ENCODE peak calls at places on chromosomes 6 and 20, in five cellular contexts. One of them, this sample, is unnamed.

GRCh38 chr20:43662943-43663655 is 3.8 kb upstream of the MYBL2 start:
- DNase-seq in activated CD8-positive, alpha-beta memory T cell treated with anti-CD3 and anti-CD28 coated beads, Interleukin-2, amount 50 U/mL, for 4 hours: no peak
- DNase-seq in cardiac fibroblast: peak
- DNase-seq in endothelial cell of umbilical vein: no peak
- DNase-seq in stimulated activated CD8-positive, alpha-beta memory T cell treated with anti-CD3 and anti-CD28 coated beads, Interleukin-15, amount 100 ng/mL, for 24 hours: no peak
- DNase-seq in this sample: no peak

GRCh38 chr6:28695671-28696537 is 170.2 kb downstream of the GPX5 start:
- DNase-seq in endothelial cell of umbilical vein: no peak
- DNase-seq in activated CD8-positive, alpha-beta memory T cell treated with anti-CD3 and anti-CD28 coated beads, Interleukin-2, amount 50 U/mL, for 4 hours: no peak
- DNase-seq in stimulated activated CD8-positive, alpha-beta memory T cell treated with anti-CD3 and anti-CD28 coated beads, Interleukin-15, amount 100 ng/mL, for 24 hours: no peak
- DNase-seq in cardiac fibroblast: peak
- DNase-seq in this sample: no peak

GRCh38 chr20:23409800-23410199 is 11.5 kb downstream of the NAPB start:
- DNase-seq in endothelial cell of umbilical vein: no peak
- DNase-seq in cardiac fibroblast: no peak
- DNase-seq in stimulated activated CD8-positive, alpha-beta memory T cell treated with anti-CD3 and anti-CD28 coated beads, Interleukin-15, amount 100 ng/mL, for 24 hours: no peak
- DNase-seq in activated CD8-positive, alpha-beta memory T cell treated with anti-CD3 and anti-CD28 coated beads, Interleukin-2, amount 50 U/mL, for 4 hours: no peak
- DNase-seq in this sample: no peak

GRCh38 chr6:159753081-159753872 is 8.6 kb upstream of the ACAT2 start:
- DNase-seq in stimulated activated CD8-positive, alpha-beta memory T cell treated with anti-CD3 and anti-CD28 coated beads, Interleukin-15, amount 100 ng/mL, for 24 hours: no peak
- DNase-seq in endothelial cell of umbilical vein: no peak
- DNase-seq in activated CD8-positive, alpha-beta memory T cell treated with anti-CD3 and anti-CD28 coated beads, Interleukin-2, amount 50 U/mL, for 4 hours: no peak
- DNase-seq in cardiac fibroblast: no peak
- DNase-seq in this sample: no peak

GRCh38 chr20:32648761-32649615 is 24.8 kb downstream of the C20orf203 start:
- DNase-seq in activated CD8-positive, alpha-beta memory T cell treated with anti-CD3 and anti-CD28 coated beads, Interleukin-2, amount 50 U/mL, for 4 hours: no peak
- DNase-seq in cardiac fibroblast: peak
- DNase-seq in endothelial cell of umbilical vein: no peak
- DNase-seq in stimulated activated CD8-positive, alpha-beta memory T cell treated with anti-CD3 and anti-CD28 coated beads, Interleukin-15, amount 100 ng/mL, for 24 hours: no peak
- DNase-seq in this sample: no peak

GRCh38 chr20:47727170-47727880 is 58.0 kb downstream of the SULF2 start:
- DNase-seq in stimulated activated CD8-positive, alpha-beta memory T cell treated with anti-CD3 and anti-CD28 coated beads, Interleukin-15, amount 100 ng/mL, for 24 hours: no peak
- DNase-seq in cardiac fibroblast: no peak
- DNase-seq in activated CD8-positive, alpha-beta memory T cell treated with anti-CD3 and anti-CD28 coated beads, Interleukin-2, amount 50 U/mL, for 4 hours: peak
- DNase-seq in endothelial cell of umbilical vein: no peak
- DNase-seq in this sample: peak

GRCh38 chr6:140811642-140812041 is 1321.1 kb upstream of the GJE1 start:
- DNase-seq in activated CD8-positive, alpha-beta memory T cell treated with anti-CD3 and anti-CD28 coated beads, Interleukin-2, amount 50 U/mL, for 4 hours: no peak
- DNase-seq in cardiac fibroblast: no peak
- DNase-seq in endothelial cell of umbilical vein: no peak
- DNase-seq in stimulated activated CD8-positive, alpha-beta memory T cell treated with anti-CD3 and anti-CD28 coated beads, Interleukin-15, amount 100 ng/mL, for 24 hours: no peak
- DNase-seq in this sample: no peak

GRCh38 chr6:101110814-101111213 is 229.7 kb upstream of the ASCC3 start:
- DNase-seq in activated CD8-positive, alpha-beta memory T cell treated with anti-CD3 and anti-CD28 coated beads, Interleukin-2, amount 50 U/mL, for 4 hours: no peak
- DNase-seq in endothelial cell of umbilical vein: no peak
- DNase-seq in cardiac fibroblast: peak
- DNase-seq in stimulated activated CD8-positive, alpha-beta memory T cell treated with anti-CD3 and anti-CD28 coated beads, Interleukin-15, amount 100 ng/mL, for 24 hours: no peak
- DNase-seq in this sample: no peak

GRCh38 chr6:117504478-117505144 is 22.1 kb downstream of the DCBLD1 start:
- DNase-seq in cardiac fibroblast: no peak
- DNase-seq in stimulated activated CD8-positive, alpha-beta memory T cell treated with anti-CD3 and anti-CD28 coated beads, Interleukin-15, amount 100 ng/mL, for 24 hours: no peak
- DNase-seq in activated CD8-positive, alpha-beta memory T cell treated with anti-CD3 and anti-CD28 coated beads, Interleukin-2, amount 50 U/mL, for 4 hours: no peak
- DNase-seq in endothelial cell of umbilical vein: no peak
- DNase-seq in this sample: no peak

GRCh38 chr6:131250121-131250520 is 114.9 kb downstream of the AKAP7 start:
- DNase-seq in activated CD8-positive, alpha-beta memory T cell treated with anti-CD3 and anti-CD28 coated beads, Interleukin-2, amount 50 U/mL, for 4 hours: no peak
- DNase-seq in endothelial cell of umbilical vein: peak
- DNase-seq in stimulated activated CD8-positive, alpha-beta memory T cell treated with anti-CD3 and anti-CD28 coated beads, Interleukin-15, amount 100 ng/mL, for 24 hours: no peak
- DNase-seq in cardiac fibroblast: peak
- DNase-seq in this sample: no peak

GRCh38 chr6:14910692-14911547 is 334.9 kb upstream of the JARID2 start:
- DNase-seq in activated CD8-positive, alpha-beta memory T cell treated with anti-CD3 and anti-CD28 coated beads, Interleukin-2, amount 50 U/mL, for 4 hours: no peak
- DNase-seq in endothelial cell of umbilical vein: no peak
- DNase-seq in cardiac fibroblast: peak
- DNase-seq in stimulated activated CD8-positive, alpha-beta memory T cell treated with anti-CD3 and anti-CD28 coated beads, Interleukin-15, amount 100 ng/mL, for 24 hours: no peak
- DNase-seq in this sample: no peak

GRCh38 chr6:76803038-76803580 is 660.2 kb downstream of the HTR1B start:
- DNase-seq in activated CD8-positive, alpha-beta memory T cell treated with anti-CD3 and anti-CD28 coated beads, Interleukin-2, amount 50 U/mL, for 4 hours: no peak
- DNase-seq in cardiac fibroblast: no peak
- DNase-seq in stimulated activated CD8-positive, alpha-beta memory T cell treated with anti-CD3 and anti-CD28 coated beads, Interleukin-15, amount 100 ng/mL, for 24 hours: no peak
- DNase-seq in endothelial cell of umbilical vein: no peak
- DNase-seq in this sample: no peak

GRCh38 chr20:19090332-19090731 is 122.1 kb upstream of the SLC24A3 start:
- DNase-seq in cardiac fibroblast: no peak
- DNase-seq in activated CD8-positive, alpha-beta memory T cell treated with anti-CD3 and anti-CD28 coated beads, Interleukin-2, amount 50 U/mL, for 4 hours: no peak
- DNase-seq in stimulated activated CD8-positive, alpha-beta memory T cell treated with anti-CD3 and anti-CD28 coated beads, Interleukin-15, amount 100 ng/mL, for 24 hours: no peak
- DNase-seq in endothelial cell of umbilical vein: no peak
- DNase-seq in this sample: no peak

GRCh38 chr20:35791823-35792222 is 20.0 kb downstream of the PHF20 start:
- DNase-seq in cardiac fibroblast: peak
- DNase-seq in activated CD8-positive, alpha-beta memory T cell treated with anti-CD3 and anti-CD28 coated beads, Interleukin-2, amount 50 U/mL, for 4 hours: no peak
- DNase-seq in stimulated activated CD8-positive, alpha-beta memory T cell treated with anti-CD3 and anti-CD28 coated beads, Interleukin-15, amount 100 ng/mL, for 24 hours: no peak
- DNase-seq in endothelial cell of umbilical vein: no peak
- DNase-seq in this sample: no peak

GRCh38 chr6:79042088-79042798 is 35.8 kb downstream of the PHIP start:
- DNase-seq in activated CD8-positive, alpha-beta memory T cell treated with anti-CD3 and anti-CD28 coated beads, Interleukin-2, amount 50 U/mL, for 4 hours: no peak
- DNase-seq in endothelial cell of umbilical vein: no peak
- DNase-seq in cardiac fibroblast: no peak
- DNase-seq in stimulated activated CD8-positive, alpha-beta memory T cell treated with anti-CD3 and anti-CD28 coated beads, Interleukin-15, amount 100 ng/mL, for 24 hours: no peak
- DNase-seq in this sample: no peak

GRCh38 chr6:47400581-47400980 is 77.0 kb upstream of the CD2AP start:
- DNase-seq in endothelial cell of umbilical vein: no peak
- DNase-seq in stimulated activated CD8-positive, alpha-beta memory T cell treated with anti-CD3 and anti-CD28 coated beads, Interleukin-15, amount 100 ng/mL, for 24 hours: no peak
- DNase-seq in cardiac fibroblast: no peak
- DNase-seq in activated CD8-positive, alpha-beta memory T cell treated with anti-CD3 and anti-CD28 coated beads, Interleukin-2, amount 50 U/mL, for 4 hours: no peak
- DNase-seq in this sample: no peak

GRCh38 chr6:117483645-117484016 is 1.2 kb downstream of the DCBLD1 start:
- DNase-seq in cardiac fibroblast: no peak
- DNase-seq in activated CD8-positive, alpha-beta memory T cell treated with anti-CD3 and anti-CD28 coated beads, Interleukin-2, amount 50 U/mL, for 4 hours: no peak
- DNase-seq in endothelial cell of umbilical vein: no peak
- DNase-seq in stimulated activated CD8-positive, alpha-beta memory T cell treated with anti-CD3 and anti-CD28 coated beads, Interleukin-15, amount 100 ng/mL, for 24 hours: no peak
- DNase-seq in this sample: no peak

GRCh38 chr6:36997811-36998722 is 7.4 kb upstream of the FGD2 start:
- DNase-seq in activated CD8-positive, alpha-beta memory T cell treated with anti-CD3 and anti-CD28 coated beads, Interleukin-2, amount 50 U/mL, for 4 hours: no peak
- DNase-seq in endothelial cell of umbilical vein: no peak
- DNase-seq in stimulated activated CD8-positive, alpha-beta memory T cell treated with anti-CD3 and anti-CD28 coated beads, Interleukin-15, amount 100 ng/mL, for 24 hours: no peak
- DNase-seq in cardiac fibroblast: no peak
- DNase-seq in this sample: no peak

GRCh38 chr6:33840064-33840926 is 36.5 kb upstream of the MLN start:
- DNase-seq in cardiac fibroblast: peak
- DNase-seq in stimulated activated CD8-positive, alpha-beta memory T cell treated with anti-CD3 and anti-CD28 coated beads, Interleukin-15, amount 100 ng/mL, for 24 hours: no peak
- DNase-seq in endothelial cell of umbilical vein: peak
- DNase-seq in activated CD8-positive, alpha-beta memory T cell treated with anti-CD3 and anti-CD28 coated beads, Interleukin-2, amount 50 U/mL, for 4 hours: no peak
- DNase-seq in this sample: peak

GRCh38 chr6:100726741-100727140 is 154.4 kb downstream of the ASCC3 start:
- DNase-seq in stimulated activated CD8-positive, alpha-beta memory T cell treated with anti-CD3 and anti-CD28 coated beads, Interleukin-15, amount 100 ng/mL, for 24 hours: no peak
- DNase-seq in activated CD8-positive, alpha-beta memory T cell treated with anti-CD3 and anti-CD28 coated beads, Interleukin-2, amount 50 U/mL, for 4 hours: no peak
- DNase-seq in endothelial cell of umbilical vein: no peak
- DNase-seq in cardiac fibroblast: peak
- DNase-seq in this sample: no peak

GRCh38 chr6:33595001-33595846 is 15.1 kb upstream of the BAK1 start:
- DNase-seq in activated CD8-positive, alpha-beta memory T cell treated with anti-CD3 and anti-CD28 coated beads, Interleukin-2, amount 50 U/mL, for 4 hours: no peak
- DNase-seq in cardiac fibroblast: peak
- DNase-seq in stimulated activated CD8-positive, alpha-beta memory T cell treated with anti-CD3 and anti-CD28 coated beads, Interleukin-15, amount 100 ng/mL, for 24 hours: no peak
- DNase-seq in endothelial cell of umbilical vein: no peak
- DNase-seq in this sample: no peak

GRCh38 chr6:32666420-32667300 is at the start of gene HLA-DQB1:
- DNase-seq in stimulated activated CD8-positive, alpha-beta memory T cell treated with anti-CD3 and anti-CD28 coated beads, Interleukin-15, amount 100 ng/mL, for 24 hours: no peak
- DNase-seq in cardiac fibroblast: peak
- DNase-seq in endothelial cell of umbilical vein: peak
- DNase-seq in activated CD8-positive, alpha-beta memory T cell treated with anti-CD3 and anti-CD28 coated beads, Interleukin-2, amount 50 U/mL, for 4 hours: peak
- DNase-seq in this sample: no peak

GRCh38 chr6:138107752-138108592 is 753 bp upstream of the PERP start:
- DNase-seq in stimulated activated CD8-positive, alpha-beta memory T cell treated with anti-CD3 and anti-CD28 coated beads, Interleukin-15, amount 100 ng/mL, for 24 hours: no peak
- DNase-seq in cardiac fibroblast: no peak
- DNase-seq in activated CD8-positive, alpha-beta memory T cell treated with anti-CD3 and anti-CD28 coated beads, Interleukin-2, amount 50 U/mL, for 4 hours: peak
- DNase-seq in endothelial cell of umbilical vein: no peak
- DNase-seq in this sample: no peak

GRCh38 chr6:2950713-2951112 is 20.7 kb downstream of the SERPINB6 start:
- DNase-seq in cardiac fibroblast: no peak
- DNase-seq in stimulated activated CD8-positive, alpha-beta memory T cell treated with anti-CD3 and anti-CD28 coated beads, Interleukin-15, amount 100 ng/mL, for 24 hours: no peak
- DNase-seq in activated CD8-positive, alpha-beta memory T cell treated with anti-CD3 and anti-CD28 coated beads, Interleukin-2, amount 50 U/mL, for 4 hours: no peak
- DNase-seq in endothelial cell of umbilical vein: no peak
- DNase-seq in this sample: no peak

GRCh38 chr20:22698443-22698842 is 114.1 kb upstream of the FOXA2 start:
- DNase-seq in activated CD8-positive, alpha-beta memory T cell treated with anti-CD3 and anti-CD28 coated beads, Interleukin-2, amount 50 U/mL, for 4 hours: no peak
- DNase-seq in stimulated activated CD8-positive, alpha-beta memory T cell treated with anti-CD3 and anti-CD28 coated beads, Interleukin-15, amount 100 ng/mL, for 24 hours: no peak
- DNase-seq in endothelial cell of umbilical vein: peak
- DNase-seq in cardiac fibroblast: peak
- DNase-seq in this sample: no peak

GRCh38 chr6:69487688-69488087 is 309.1 kb downstream of the LMBRD1 start:
- DNase-seq in cardiac fibroblast: peak
- DNase-seq in stimulated activated CD8-positive, alpha-beta memory T cell treated with anti-CD3 and anti-CD28 coated beads, Interleukin-15, amount 100 ng/mL, for 24 hours: no peak
- DNase-seq in activated CD8-positive, alpha-beta memory T cell treated with anti-CD3 and anti-CD28 coated beads, Interleukin-2, amount 50 U/mL, for 4 hours: no peak
- DNase-seq in endothelial cell of umbilical vein: no peak
- DNase-seq in this sample: no peak

GRCh38 chr6:30493643-30494250 is 4.4 kb downstream of the HLA-E start:
- DNase-seq in cardiac fibroblast: no peak
- DNase-seq in stimulated activated CD8-positive, alpha-beta memory T cell treated with anti-CD3 and anti-CD28 coated beads, Interleukin-15, amount 100 ng/mL, for 24 hours: no peak
- DNase-seq in activated CD8-positive, alpha-beta memory T cell treated with anti-CD3 and anti-CD28 coated beads, Interleukin-2, amount 50 U/mL, for 4 hours: peak
- DNase-seq in endothelial cell of umbilical vein: peak
- DNase-seq in this sample: no peak

GRCh38 chr20:842547-842940 is 9.0 kb downstream of the FAM110A start:
- DNase-seq in endothelial cell of umbilical vein: no peak
- DNase-seq in stimulated activated CD8-positive, alpha-beta memory T cell treated with anti-CD3 and anti-CD28 coated beads, Interleukin-15, amount 100 ng/mL, for 24 hours: no peak
- DNase-seq in activated CD8-positive, alpha-beta memory T cell treated with anti-CD3 and anti-CD28 coated beads, Interleukin-2, amount 50 U/mL, for 4 hours: no peak
- DNase-seq in cardiac fibroblast: no peak
- DNase-seq in this sample: no peak

GRCh38 chr6:26025047-26025893 is 62.0 kb upstream of the HFE start:
- DNase-seq in activated CD8-positive, alpha-beta memory T cell treated with anti-CD3 and anti-CD28 coated beads, Interleukin-2, amount 50 U/mL, for 4 hours: no peak
- DNase-seq in stimulated activated CD8-positive, alpha-beta memory T cell treated with anti-CD3 and anti-CD28 coated beads, Interleukin-15, amount 100 ng/mL, for 24 hours: no peak
- DNase-seq in endothelial cell of umbilical vein: peak
- DNase-seq in cardiac fibroblast: peak
- DNase-seq in this sample: no peak

GRCh38 chr6:129774697-129775447 is 64.9 kb upstream of the ARHGAP18 start:
- DNase-seq in stimulated activated CD8-positive, alpha-beta memory T cell treated with anti-CD3 and anti-CD28 coated beads, Interleukin-15, amount 100 ng/mL, for 24 hours: no peak
- DNase-seq in cardiac fibroblast: peak
- DNase-seq in endothelial cell of umbilical vein: peak
- DNase-seq in activated CD8-positive, alpha-beta memory T cell treated with anti-CD3 and anti-CD28 coated beads, Interleukin-2, amount 50 U/mL, for 4 hours: peak
- DNase-seq in this sample: peak

GRCh38 chr6:20539387-20539786 is 5.1 kb downstream of the CDKAL1 start:
- DNase-seq in activated CD8-positive, alpha-beta memory T cell treated with anti-CD3 and anti-CD28 coated beads, Interleukin-2, amount 50 U/mL, for 4 hours: no peak
- DNase-seq in cardiac fibroblast: no peak
- DNase-seq in endothelial cell of umbilical vein: no peak
- DNase-seq in stimulated activated CD8-positive, alpha-beta memory T cell treated with anti-CD3 and anti-CD28 coated beads, Interleukin-15, amount 100 ng/mL, for 24 hours: no peak
- DNase-seq in this sample: no peak

GRCh38 chr6:3419624-3420272 is 37.1 kb downstream of the SLC22A23 start:
- DNase-seq in cardiac fibroblast: peak
- DNase-seq in stimulated activated CD8-positive, alpha-beta memory T cell treated with anti-CD3 and anti-CD28 coated beads, Interleukin-15, amount 100 ng/mL, for 24 hours: no peak
- DNase-seq in activated CD8-positive, alpha-beta memory T cell treated with anti-CD3 and anti-CD28 coated beads, Interleukin-2, amount 50 U/mL, for 4 hours: no peak
- DNase-seq in endothelial cell of umbilical vein: no peak
- DNase-seq in this sample: no peak

GRCh38 chr6:111605100-111605748 is 454 bp downstream of the TRAF3IP2 start:
- DNase-seq in activated CD8-positive, alpha-beta memory T cell treated with anti-CD3 and anti-CD28 coated beads, Interleukin-2, amount 50 U/mL, for 4 hours: no peak
- DNase-seq in cardiac fibroblast: peak
- DNase-seq in endothelial cell of umbilical vein: peak
- DNase-seq in stimulated activated CD8-positive, alpha-beta memory T cell treated with anti-CD3 and anti-CD28 coated beads, Interleukin-15, amount 100 ng/mL, for 24 hours: no peak
- DNase-seq in this sample: peak